ENCODE peak calls at places on chromosomes 5 and 9, in seven cellular contexts. Z, U, L, I, F, K and T are unnamed samples.

GRCh38 chr5:29337030-29337429 is 1856.5 kb upstream of the CDH6 start:
- DNase-seq in Z (no peak), U (no peak), L (no peak), I (no peak), F (no peak), K (no peak), T (no peak)

GRCh38 chr5:117084052-117084451 is 509.4 kb upstream of the SEMA6A start:
- DNase-seq in Z (no peak), U (no peak), L (no peak), I (no peak), F (no peak), K (no peak), T (no peak)

GRCh38 chr9:14542071-14542470 is 151.2 kb downstream of the ZDHHC21 start:
- DNase-seq in Z (no peak), U (no peak), L (no peak), I (no peak), F (no peak), K (no peak), T (no peak)

GRCh38 chr9:89631381-89631780 is 26.6 kb downstream of the GADD45G start:
- DNase-seq in Z (no peak), U (no peak), L (no peak), I (no peak), F (no peak), K (no peak), T (no peak)

GRCh38 chr9:92974696-92975451 is 27.6 kb downstream of the FGD3 start:
- DNase-seq in Z (no peak), U (no peak), L (peak), I (no peak), F (no peak), K (no peak), T (no peak)

GRCh38 chr9:136721339-136722092 is 9.1 kb downstream of the DIPK1B start:
- DNase-seq in Z (no peak), U (no peak), L (no peak), I (no peak), F (no peak), K (no peak), T (no peak)

GRCh38 chr9:14749738-14750137 is 27.2 kb upstream of the CER1 start:
- DNase-seq in Z (no peak), U (no peak), L (no peak), I (no peak), F (no peak), K (no peak), T (no peak)

GRCh38 chr9:129487658-129488483 is 133.0 kb downstream of the C9orf50 start:
- DNase-seq in Z (peak), U (peak), L (no peak), I (no peak), F (no peak), K (peak), T (no peak)

GRCh38 chr9:20353529-20353928 is 268.8 kb downstream of the MLLT3 start:
- DNase-seq in Z (no peak), U (no peak), L (no peak), I (no peak), F (peak), K (no peak), T (no peak)

GRCh38 chr9:76545191-76545590 is 86.2 kb downstream of the GCNT1 start:
- DNase-seq in Z (no peak), U (no peak), L (no peak), I (peak), F (no peak), K (no peak), T (peak)

GRCh38 chr5:137700282-137700680 is 35.6 kb downstream of the KLHL3 start:
- DNase-seq in Z (peak), U (no peak), L (no peak), I (no peak), F (no peak), K (no peak), T (no peak)

GRCh38 chr5:99320461-99320860 is 391.7 kb upstream of the CHD1 start:
- DNase-seq in Z (no peak), U (no peak), L (peak), I (no peak), F (peak), K (no peak), T (no peak)

GRCh38 chr9:117744856-117745389 is 40.7 kb downstream of the TLR4 start:
- DNase-seq in Z (no peak), U (no peak), L (no peak), I (no peak), F (no peak), K (no peak), T (no peak)

GRCh38 chr5:158522761-158523160 is 577.0 kb downstream of the EBF1 start:
- DNase-seq in Z (no peak), U (no peak), L (no peak), I (no peak), F (no peak), K (no peak), T (no peak)

GRCh38 chr5:6518298-6519057 is 69.8 kb downstream of the UBE2QL1 start:
- DNase-seq in Z (no peak), U (no peak), L (no peak), I (no peak), F (no peak), K (no peak), T (no peak)

GRCh38 chr9:128762664-128763449 is 8.9 kb downstream of the ZER1 start:
- DNase-seq in Z (no peak), U (no peak), L (no peak), I (peak), F (no peak), K (no peak), T (no peak)

GRCh38 chr5:59001154-59001553 is 418.3 kb downstream of the RAB3C start:
- DNase-seq in Z (peak), U (no peak), L (no peak), I (no peak), F (no peak), K (no peak), T (no peak)

GRCh38 chr5:54832066-54832465 is 153.3 kb downstream of the ESM1 start:
- DNase-seq in Z (peak), U (no peak), L (no peak), I (no peak), F (no peak), K (no peak), T (no peak)

GRCh38 chr5:94113-94892 is 2.3 kb downstream of the PLEKHG4B start:
- DNase-seq in Z (no peak), U (no peak), L (no peak), I (no peak), F (no peak), K (no peak), T (no peak)

GRCh38 chr9:893843-894420 is 52.4 kb downstream of the DMRT1 start:
- DNase-seq in Z (peak), U (peak), L (peak), I (peak), F (peak), K (no peak), T (peak)

GRCh38 chr9:35827486-35827885 is 1.0 kb downstream of the FAM221B start:
- DNase-seq in Z (peak), U (no peak), L (no peak), I (no peak), F (no peak), K (no peak), T (no peak)

GRCh38 chr5:55324815-55325418 is 17.1 kb downstream of the MTREX start:
- DNase-seq in Z (peak), U (no peak), L (no peak), I (peak), F (peak), K (no peak), T (no peak)

GRCh38 chr5:44862808-44863207 is 54.1 kb downstream of the MRPS30 start:
- DNase-seq in Z (peak), U (no peak), L (no peak), I (no peak), F (peak), K (no peak), T (no peak)

GRCh38 chr5:110880413-110880812 is 141.6 kb downstream of the SLC25A46 start:
- DNase-seq in Z (peak), U (peak), L (no peak), I (no peak), F (no peak), K (no peak), T (peak)
- H3K4me3 ChIP-seq in Z (no peak), U (no peak), L (no peak), I (no peak), F (no peak), K (no peak), T (no peak)

GRCh38 chr5:39569857-39570256 is 145.1 kb upstream of the DAB2 start:
- DNase-seq in Z (no peak), U (no peak), L (no peak), I (no peak), F (no peak), K (no peak), T (no peak)

GRCh38 chr5:39566891-39567290 is 142.1 kb upstream of the DAB2 start:
- DNase-seq in Z (no peak), U (no peak), L (no peak), I (no peak), F (no peak), K (no peak), T (no peak)

GRCh38 chr5:39570418-39571027 is 145.7 kb upstream of the DAB2 start:
- DNase-seq in Z (peak), U (no peak), L (no peak), I (peak), F (peak), K (no peak), T (no peak)
- TF ChIP-seq CTCF in Z (peak), U (peak), L (peak), I (peak), F (peak), K (peak), T (peak)

GRCh38 chr5:73298251-73299016 is 125.4 kb downstream of the TMEM174 start:
- DNase-seq in Z (peak), U (no peak), L (no peak), I (no peak), F (no peak), K (no peak), T (no peak)

GRCh38 chr5:73300520-73301207 is 127.7 kb downstream of the TMEM174 start:
- DNase-seq in Z (no peak), U (no peak), L (no peak), I (no peak), F (no peak), K (no peak), T (no peak)

GRCh38 chr5:73299665-73300435 is 126.9 kb downstream of the TMEM174 start:
- DNase-seq in Z (no peak), U (no peak), L (no peak), I (no peak), F (no peak), K (no peak), T (no peak)

GRCh38 chr5:73297430-73297829 is 124.4 kb downstream of the TMEM174 start:
- DNase-seq in Z (no peak), U (no peak), L (no peak), I (no peak), F (no peak), K (no peak), T (no peak)

DNA sequence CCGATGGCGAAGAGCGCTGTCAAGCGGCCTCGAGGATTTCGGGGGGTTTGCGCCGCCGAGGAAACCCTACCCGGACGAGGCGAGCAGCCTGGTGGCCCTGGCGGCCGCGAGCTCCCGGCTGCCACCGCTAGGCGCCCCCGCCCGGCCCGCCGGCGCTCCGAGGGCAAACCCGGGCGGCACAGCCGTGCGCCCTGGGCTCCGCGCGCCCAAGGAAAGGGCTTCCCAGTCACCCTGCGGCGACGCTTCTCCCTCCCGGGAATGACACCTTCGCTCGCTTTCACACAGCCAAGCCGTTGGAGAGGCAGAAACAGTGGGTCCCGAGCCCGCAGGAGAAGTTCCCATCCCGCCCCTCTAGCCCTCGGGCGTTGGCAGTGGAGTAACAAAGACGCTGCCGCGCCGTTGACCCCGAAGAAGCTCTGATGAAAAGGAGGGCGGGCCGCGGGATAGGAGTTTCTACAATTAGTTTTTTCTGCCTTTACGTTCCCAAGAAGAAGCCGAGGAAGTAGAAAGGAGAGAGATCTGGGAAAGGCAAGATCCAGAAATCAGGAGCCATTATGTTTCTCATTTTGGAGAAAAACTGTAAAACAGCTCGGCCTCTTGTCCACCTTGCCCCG is 126.1 kb downstream of the TMEM174 start:
- DNase-seq in Z (no peak), U (no peak), L (no peak), I (no peak), F (no peak), K (no peak), T (no peak)
- H3K4me3 ChIP-seq in Z (no peak), U (no peak), L (no peak), I (no peak), F (no peak), K (no peak), T (no peak)

DNA sequence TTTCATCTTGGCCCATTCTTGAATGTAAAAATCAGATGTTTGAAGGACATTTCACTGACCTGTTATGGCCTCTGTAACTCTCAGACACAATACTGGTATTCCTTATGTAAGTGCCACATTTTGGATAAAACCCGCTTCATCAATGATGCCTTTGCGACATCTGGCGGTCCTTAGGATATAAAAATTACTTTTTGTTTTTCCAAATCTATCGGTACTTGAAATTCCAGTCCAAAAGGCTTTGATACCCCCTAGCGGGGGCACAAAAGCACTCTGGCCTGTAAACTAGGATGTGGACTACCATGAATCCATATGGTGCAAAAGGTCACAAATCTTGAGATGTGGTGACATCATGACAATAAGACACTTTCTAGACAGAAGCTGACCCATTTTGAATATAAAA is 291.8 kb downstream of the KIAA0825 start:
- DNase-seq in Z (no peak), U (no peak), L (peak), I (peak), F (no peak), K (no peak), T (no peak)
- TF ChIP-seq CTCF in Z (no peak), U (no peak), L (no peak), I (peak), F (no peak), K (no peak), T (no peak)

GRCh38 chr9:33161011-33161588 is 6.0 kb downstream of the B4GALT1 start:
- DNase-seq in Z (peak), U (peak), L (peak), I (no peak), F (no peak), K (peak), T (peak)

GRCh38 chr9:33159760-33160127 is 7.4 kb downstream of the B4GALT1 start:
- DNase-seq in Z (peak), U (peak), L (peak), I (no peak), F (peak), K (no peak), T (no peak)

GRCh38 chr9:33163433-33164137 is 3.6 kb downstream of the B4GALT1 start:
- DNase-seq in Z (no peak), U (no peak), L (no peak), I (no peak), F (no peak), K (peak), T (no peak)

GRCh38 chr9:33162721-33163311 is 4.3 kb downstream of the B4GALT1 start:
- DNase-seq in Z (peak), U (peak), L (no peak), I (peak), F (no peak), K (no peak), T (peak)

DNA sequence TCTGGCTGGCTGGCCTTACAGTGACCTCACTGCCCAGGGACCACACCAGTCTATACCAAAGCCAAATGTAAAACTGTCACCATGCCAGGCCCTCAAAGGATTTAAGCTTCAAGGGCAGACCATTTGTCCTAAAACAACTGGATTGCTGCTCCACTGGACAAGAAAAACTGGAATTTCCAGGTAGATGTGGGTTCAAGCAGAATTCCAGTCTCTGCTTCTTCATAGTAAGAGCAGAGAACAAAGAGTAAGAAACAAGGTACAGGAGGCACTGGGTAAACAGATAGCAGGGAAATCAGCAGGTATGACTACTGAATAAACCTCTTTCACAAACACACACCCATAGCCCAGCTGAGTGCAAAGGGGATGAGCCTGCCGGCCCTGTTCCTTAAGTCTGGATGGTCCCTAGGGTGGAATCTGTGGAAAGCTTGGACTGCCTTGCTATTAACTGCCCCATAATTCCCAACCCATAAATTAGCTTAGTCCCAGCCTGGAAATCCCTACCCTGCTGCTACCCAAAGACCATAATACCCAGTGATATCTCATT is 5.5 kb downstream of the B4GALT1 start:
- DNase-seq in Z (peak), U (peak), L (peak), I (no peak), F (no peak), K (no peak), T (peak)
- H3K4me3 ChIP-seq in Z (peak), U (no peak), L (peak), I (no peak), F (no peak), K (no peak), T (peak)

DNA sequence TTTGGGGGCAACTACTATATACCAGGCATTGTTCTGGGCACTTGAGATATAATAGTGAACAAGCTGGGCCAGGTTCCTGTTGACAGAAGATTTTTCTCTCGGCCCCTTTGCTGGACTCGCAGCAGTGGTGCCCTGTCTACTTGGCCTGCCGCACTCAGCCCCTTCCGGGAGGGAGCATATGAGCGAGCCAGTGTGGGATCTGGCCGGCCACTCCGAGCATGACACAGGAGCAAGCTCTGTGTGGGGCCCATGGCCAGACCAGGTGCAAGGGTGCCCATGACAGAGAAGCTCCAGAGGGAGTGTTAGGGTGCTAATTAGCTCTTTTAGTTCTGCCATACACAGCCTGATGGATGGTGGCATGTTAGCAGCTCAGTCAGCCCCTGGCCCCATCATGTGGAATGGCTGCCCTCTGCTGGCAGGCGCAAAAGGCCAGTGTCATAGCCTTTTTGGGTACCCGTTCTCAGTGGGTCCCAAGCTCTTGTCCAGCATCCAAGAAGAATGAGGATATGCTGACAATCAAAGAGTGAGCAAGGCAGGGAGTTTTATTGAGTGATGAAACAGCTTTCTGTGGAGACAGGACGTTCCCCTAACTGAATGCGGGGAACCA is 9.3 kb upstream of the KIF4B start:
- DNase-seq in Z (peak), U (no peak), L (peak), I (peak), F (peak), K (no peak), T (no peak)
- TF ChIP-seq CTCF in Z (peak), U (peak), L (peak), I (peak), F (peak), K (no peak), T (peak)

GRCh38 chr9:37027582-37028424 is 6.3 kb downstream of the PAX5 start:
- DNase-seq in Z (peak), U (peak), L (peak), I (peak), F (peak), K (peak), T (peak)
- H3K4me3 ChIP-seq in Z (peak), U (no peak), L (peak), I (no peak), F (peak), K (no peak), T (peak)

GRCh38 chr5:10233505-10233904 is 16.2 kb downstream of the ATPSCKMT start:
- DNase-seq in Z (peak), U (peak), L (peak), I (peak), F (no peak), K (no peak), T (no peak)
- TF ChIP-seq CTCF in Z (peak), U (no peak), L (peak), I (peak), F (no peak), K (no peak), T (peak)

DNA sequence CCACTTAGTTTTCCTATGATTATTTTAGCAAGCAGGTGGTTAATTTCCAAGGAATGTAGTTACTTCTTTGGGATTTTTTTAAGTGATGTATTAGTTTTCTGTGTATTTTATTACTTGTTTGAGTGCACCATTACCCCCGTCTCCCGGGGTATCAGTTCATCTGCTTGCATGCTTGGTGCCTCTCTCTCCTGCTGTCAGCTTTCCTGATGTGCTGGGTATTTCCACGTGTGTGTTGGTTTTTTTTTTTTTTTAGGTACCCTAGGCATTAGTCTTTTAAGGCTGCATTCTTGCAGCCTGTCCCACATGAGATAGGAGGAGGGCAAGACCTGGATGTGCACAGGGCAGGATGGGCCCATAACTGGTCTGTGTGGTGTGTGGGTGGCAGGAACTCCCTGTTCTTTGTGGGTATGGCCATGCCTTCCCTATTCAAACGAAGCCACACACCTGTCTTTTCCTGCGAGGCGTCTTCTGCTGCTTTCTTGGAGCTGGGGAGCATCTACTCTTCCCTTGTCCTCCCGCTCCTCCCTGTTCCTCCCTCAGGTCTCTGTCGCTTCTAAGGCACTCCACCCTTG is 6.7 kb downstream of the SYK start:
- DNase-seq in Z (no peak), U (no peak), L (no peak), I (no peak), F (no peak), K (no peak), T (no peak)
- H3K4me3 ChIP-seq in Z (no peak), U (no peak), L (no peak), I (no peak), F (no peak), K (no peak), T (no peak)

GRCh38 chr9:126957687-126958053 is 43.1 kb downstream of the RALGPS1 start:
- DNase-seq in Z (peak), U (no peak), L (peak), I (no peak), F (no peak), K (no peak), T (no peak)
- TF ChIP-seq CTCF in Z (no peak), U (no peak), L (no peak), I (no peak), F (no peak), K (no peak), T (no peak)